ENCODE peak calls at places on chromosome 17, in five cellular contexts. One of them, this sample, is unnamed.
A peak's percentile ranks its signal among the peaks of the same experiment; 100 is the strongest.

GRCh38 chr17:55157165-55157564 is 107.6 kb upstream of the HLF start:
- DNase-seq in heart right ventricle: no peak
- DNase-seq in GM03348: no peak
- DNase-seq in T-helper 17 cell: no peak
- DNase-seq in lower leg skin: no peak
- DNase-seq in this sample: no peak

GRCh38 chr17:36705651-36706436 is 104.5 kb downstream of the MRM1 start:
- DNase-seq in heart right ventricle: no peak
- DNase-seq in GM03348: peak; percentile 37
- DNase-seq in T-helper 17 cell: no peak
- DNase-seq in lower leg skin: no peak
- DNase-seq in this sample: peak; percentile 38

GRCh38 chr17:38322156-38322779 is 21.5 kb downstream of the GPR179 start:
- DNase-seq in heart right ventricle: peak; percentile 33
- DNase-seq in GM03348: peak; percentile 85
- DNase-seq in T-helper 17 cell: peak; percentile 49
- DNase-seq in lower leg skin: peak; percentile 88
- DNase-seq in this sample: peak; percentile 75

GRCh38 chr17:39782481-39782880 is 44.7 kb downstream of the GRB7 start:
- DNase-seq in heart right ventricle: no peak
- DNase-seq in GM03348: no peak
- DNase-seq in T-helper 17 cell: no peak
- DNase-seq in lower leg skin: no peak
- DNase-seq in this sample: peak; percentile 43

GRCh38 chr17:79918581-79919163 is 79.4 kb upstream of the CBX4 start:
- DNase-seq in heart right ventricle: no peak
- DNase-seq in GM03348: no peak
- DNase-seq in T-helper 17 cell: no peak
- DNase-seq in lower leg skin: no peak
- DNase-seq in this sample: no peak

GRCh38 chr17:60840456-60840855 is 162.8 kb downstream of the BCAS3 start:
- DNase-seq in heart right ventricle: no peak
- DNase-seq in GM03348: no peak
- DNase-seq in T-helper 17 cell: no peak
- DNase-seq in lower leg skin: no peak
- DNase-seq in this sample: no peak

GRCh38 chr17:50199211-50199633 is 2.2 kb downstream of the COL1A1 start:
- DNase-seq in heart right ventricle: no peak
- DNase-seq in GM03348: no peak
- DNase-seq in T-helper 17 cell: no peak
- DNase-seq in lower leg skin: no peak
- DNase-seq in this sample: no peak

GRCh38 chr17:43175213-43176118 is 4.5 kb downstream of the NBR1 start:
- DNase-seq in heart right ventricle: no peak
- DNase-seq in GM03348: peak; percentile 62
- DNase-seq in T-helper 17 cell: no peak
- DNase-seq in lower leg skin: no peak
- DNase-seq in this sample: no peak

GRCh38 chr17:16239931-16240330 is 22.9 kb downstream of the PIGL start:
- DNase-seq in heart right ventricle: no peak
- DNase-seq in GM03348: no peak
- DNase-seq in T-helper 17 cell: no peak
- DNase-seq in lower leg skin: no peak
- DNase-seq in this sample: no peak

GRCh38 chr17:40545660-40546059 is 19.6 kb downstream of the CCR7 start:
- DNase-seq in heart right ventricle: no peak
- DNase-seq in GM03348: no peak
- DNase-seq in T-helper 17 cell: no peak
- DNase-seq in lower leg skin: peak; percentile 69
- DNase-seq in this sample: no peak

GRCh38 chr17:5693821-5694220 is 109.5 kb upstream of the NLRP1 start:
- DNase-seq in heart right ventricle: no peak
- DNase-seq in GM03348: no peak
- DNase-seq in T-helper 17 cell: no peak
- DNase-seq in lower leg skin: no peak
- DNase-seq in this sample: no peak

GRCh38 chr17:8225813-8226535 is 15.6 kb upstream of the AURKB start:
- DNase-seq in heart right ventricle: peak; percentile 51
- DNase-seq in GM03348: peak; percentile 30
- DNase-seq in T-helper 17 cell: peak; percentile 31
- DNase-seq in lower leg skin: no peak
- DNase-seq in this sample: peak; percentile 54

GRCh38 chr17:11330871-11331270 is 89.9 kb downstream of the SHISA6 start:
- DNase-seq in heart right ventricle: peak; percentile 27
- DNase-seq in GM03348: no peak
- DNase-seq in T-helper 17 cell: no peak
- DNase-seq in lower leg skin: no peak
- DNase-seq in this sample: no peak

GRCh38 chr17:73197141-73197540 is 4.3 kb downstream of the COG1 start:
- DNase-seq in heart right ventricle: no peak
- DNase-seq in GM03348: no peak
- DNase-seq in T-helper 17 cell: no peak
- DNase-seq in lower leg skin: no peak
- DNase-seq in this sample: no peak

GRCh38 chr17:7837375-7838290 is 3.6 kb downstream of the KDM6B start:
- DNase-seq in heart right ventricle: no peak
- DNase-seq in GM03348: no peak
- DNase-seq in T-helper 17 cell: no peak
- DNase-seq in lower leg skin: no peak
- DNase-seq in this sample: no peak